ENCODE peak calls at places on chromosomes 12 and 14, in ten cellular contexts. W is choroid plexus epithelial cell, V is lower lobe of right lung, K is substantia nigra, I is activated gamma-delta T cell treated with Interleukin-2 at 50 U/mL for 16 hours, M is COR-L47, A is memory B cell, C is GM10248, L is posterior cingulate gyrus, R is brain microvascular endothelial cell. Q is an unnamed sample.

GRCh38 chr12:14589169-14590004 is 21.7 kb upstream of the PLBD1 start:
- DNase-seq in W (no peak), V (no peak), K (no peak), I (no peak), M (no peak), A (no peak), C (no peak), L (no peak), R (no peak), Q (no peak)

GRCh38 chr12:1758887-1759286 is 61.5 kb upstream of the LRTM2 start:
- DNase-seq in W (peak; percentile 47), V (no peak), K (no peak), I (no peak), M (no peak), A (no peak), C (no peak), L (no peak), R (no peak), Q (no peak)

GRCh38 chr14:65981192-65981843 is 504.9 kb upstream of the CCDC196 start:
- DNase-seq in W (no peak), V (no peak), K (no peak), I (no peak), M (peak; percentile 9), A (no peak), C (no peak), L (no peak), R (no peak), Q (no peak)

GRCh38 chr14:103401223-103402214 is 16.3 kb downstream of the MARK3 start:
- DNase-seq in W (peak; percentile 92), V (no peak), K (no peak), I (no peak), M (no peak), A (no peak), C (no peak), L (no peak), R (peak; percentile 77), Q (no peak)

GRCh38 chr12:29148958-29149690 is at the start of gene FAR2:
- DNase-seq in W (peak; percentile 44), V (peak; percentile 76), K (no peak), I (peak; percentile 32), M (no peak), A (no peak), C (peak; percentile 51), L (peak; percentile 86), R (peak; percentile 34), Q (peak; percentile 45)

GRCh38 chr14:88005050-88005481 is at the start of gene GPR65:
- DNase-seq in W (peak; percentile 48), V (no peak), K (no peak), I (peak; percentile 32), M (no peak), A (peak; percentile 23), C (peak; percentile 23), L (no peak), R (no peak), Q (peak; percentile 34)

GRCh38 chr14:54606178-54606577 is 39.2 kb downstream of the SAMD4A start:
- DNase-seq in W (no peak), V (peak; percentile 51), K (no peak), I (no peak), M (no peak), A (no peak), C (no peak), L (no peak), R (no peak), Q (no peak)

GRCh38 chr12:57611116-57611809 is at the start of gene ARHGEF25:
- DNase-seq in W (peak; percentile 55), V (no peak), K (peak; percentile 46), I (peak; percentile 35), M (peak; percentile 41), A (no peak), C (peak; percentile 84), L (peak; percentile 87), R (no peak), Q (peak; percentile 66)

GRCh38 chr12:12684375-12685106 is 11.4 kb downstream of the GPR19 start:
- DNase-seq in W (peak; percentile 67), V (no peak), K (peak; percentile 34), I (no peak), M (peak; percentile 87), A (no peak), C (no peak), L (peak; percentile 91), R (peak; percentile 37), Q (no peak)

GRCh38 chr14:99562848-99563748 is 40.9 kb downstream of the CCDC85C start:
- DNase-seq in W (peak; percentile 76), V (peak; percentile 91), K (peak; percentile 85), I (no peak), M (peak; percentile 93), A (no peak), C (no peak), L (peak; percentile 91), R (peak; percentile 48), Q (no peak)

GRCh38 chr12:24111591-24111990 is 162.1 kb upstream of the SOX5 start:
- DNase-seq in W (peak; percentile 68), V (no peak), K (no peak), I (no peak), M (no peak), A (no peak), C (no peak), L (no peak), R (no peak), Q (no peak)

GRCh38 chr12:10182662-10183061 is 3.8 kb downstream of the TMEM52B start:
- DNase-seq in W (peak; percentile 89), V (no peak), K (no peak), I (no peak), M (no peak), A (no peak), C (no peak), L (no peak), R (peak; percentile 74), Q (no peak)

GRCh38 chr12:123896786-123897185 is 75.8 kb downstream of the CCDC92 start:
- DNase-seq in W (no peak), V (no peak), K (no peak), I (no peak), M (no peak), A (no peak), C (no peak), L (no peak), R (no peak), Q (no peak)

GRCh38 chr12:111311011-111311410 is 57.9 kb downstream of the PHETA1 start:
- DNase-seq in W (no peak), V (no peak), K (no peak), I (no peak), M (no peak), A (no peak), C (no peak), L (no peak), R (no peak), Q (no peak)

GRCh38 chr14:105126126-105126969 is 42.2 kb downstream of the JAG2 start:
- DNase-seq in W (no peak), V (no peak), K (no peak), I (no peak), M (no peak), A (no peak), C (no peak), L (no peak), R (no peak), Q (no peak)

GRCh38 chr12:127355061-127355820 is 911.7 kb upstream of the TMEM132C start:
- DNase-seq in W (peak; percentile 8), V (no peak), K (peak; percentile 2), I (no peak), M (no peak), A (no peak), C (no peak), L (no peak), R (peak; percentile 15), Q (no peak)

GRCh38 chr12:117660896-117661295 is 299.5 kb upstream of the NOS1 start:
- DNase-seq in W (no peak), V (no peak), K (no peak), I (no peak), M (no peak), A (no peak), C (no peak), L (no peak), R (no peak), Q (no peak)

GRCh38 chr14:55963295-55963694 is 154.9 kb upstream of the PELI2 start:
- DNase-seq in W (no peak), V (no peak), K (no peak), I (no peak), M (no peak), A (no peak), C (no peak), L (no peak), R (no peak), Q (no peak)

GRCh38 chr14:60642270-60642789 is 6.9 kb downstream of the SIX1 start:
- DNase-seq in W (no peak), V (no peak), K (no peak), I (no peak), M (no peak), A (no peak), C (no peak), L (no peak), R (no peak), Q (no peak)

GRCh38 chr14:32436993-32437392 is 107.9 kb downstream of the AKAP6 start:
- DNase-seq in W (no peak), V (no peak), K (no peak), I (no peak), M (no peak), A (no peak), C (no peak), L (no peak), R (no peak), Q (no peak)

GRCh38 chr12:92030618-92031017 is 115.0 kb downstream of the BTG1 start:
- DNase-seq in W (peak; percentile 95), V (no peak), K (no peak), I (peak; percentile 55), M (no peak), A (no peak), C (peak; percentile 30), L (no peak), R (peak; percentile 61), Q (peak; percentile 24)

GRCh38 chr14:83133986-83134664 is 1600.5 kb upstream of the SEL1L start:
- DNase-seq in W (no peak), V (no peak), K (no peak), I (no peak), M (peak; percentile 85), A (no peak), C (no peak), L (no peak), R (no peak), Q (no peak)

GRCh38 chr12:89707992-89708792 is 446 bp downstream of the ATP2B1 start:
- DNase-seq in W (peak; percentile 35), V (peak; percentile 66), K (peak; percentile 40), I (peak; percentile 31), M (no peak), A (peak; percentile 55), C (peak; percentile 24), L (peak; percentile 79), R (peak; percentile 14), Q (peak; percentile 20)

GRCh38 chr12:62131153-62131552 is 129.1 kb upstream of the USP15 start:
- DNase-seq in W (no peak), V (peak; percentile 50), K (no peak), I (no peak), M (no peak), A (no peak), C (no peak), L (no peak), R (no peak), Q (no peak)

GRCh38 chr14:103201801-103202200 is 78.5 kb downstream of the TNFAIP2 start:
- DNase-seq in W (no peak), V (no peak), K (no peak), I (no peak), M (no peak), A (no peak), C (no peak), L (no peak), R (no peak), Q (no peak)

GRCh38 chr12:96404683-96405082 is 4.4 kb upstream of the CDK17 start:
- DNase-seq in W (no peak), V (no peak), K (no peak), I (no peak), M (no peak), A (no peak), C (no peak), L (no peak), R (no peak), Q (no peak)

GRCh38 chr14:29810657-29811056 is 117.0 kb downstream of the PRKD1 start:
- DNase-seq in W (peak; percentile 15), V (no peak), K (no peak), I (no peak), M (peak; percentile 84), A (no peak), C (no peak), L (no peak), R (no peak), Q (no peak)

GRCh38 chr12:51216652-51217051 is 1.2 kb downstream of the POU6F1 start:
- DNase-seq in W (no peak), V (no peak), K (no peak), I (no peak), M (no peak), A (no peak), C (no peak), L (no peak), R (no peak), Q (no peak)

Q was measured in CD8-positive, alpha-beta memory T cell.